ENCODE peak calls at places on chromosomes 11 and 22, in eight cellular contexts. V is CD8-positive, alpha-beta memory T cell; P is GM03348; F is stimulated activated effector memory CD8-positive, alpha-beta T cell treated with anti-CD3 and anti-CD28 coated beads, Interleukin-12 subunit alpha, Interleukin-12 subunit beta, amount 100 ng/mL, for 72 hours; K is Calu3; G is stimulated activated CD4-positive, alpha-beta T cell treated with anti-CD3 and anti-CD28 coated beads, Interleukin-2, amount 100 ng/mL, for 24 hours; N is brain microvascular endothelial cell; Q is fibroblast of the aortic adventitia. X is an unnamed sample.

GRCh38 chr22:40401532-40401931 is 31.1 kb downstream of the SGSM3 start:
- DNase-seq in N (no peak), K (no peak), Q (no peak), F (peak), V (peak), P (no peak), G (peak), X (no peak)

GRCh38 chr11:57900315-57900714 is 123.4 kb upstream of the OR9Q1 start:
- DNase-seq in F (no peak), K (peak), G (no peak), N (no peak), P (no peak), Q (no peak), V (no peak), X (no peak)

GRCh38 chr11:12280838-12281565 is 96.4 kb upstream of the PARVA start:
- DNase-seq in N (peak), Q (no peak), P (no peak), G (peak), V (no peak), F (no peak), K (no peak), X (no peak)

GRCh38 chr11:43833657-43834073 is 47.0 kb upstream of the ALKBH3 start:
- DNase-seq in P (no peak), K (no peak), V (no peak), Q (peak), N (peak), G (no peak), F (no peak), X (peak)

GRCh38 chr11:117160826-117161225 is 16.7 kb downstream of the PAFAH1B2 start:
- DNase-seq in K (no peak), F (no peak), P (no peak), Q (no peak), G (no peak), V (no peak), N (no peak), X (no peak)

GRCh38 chr11:22711880-22712279 is 45.5 kb downstream of the GAS2 start:
- DNase-seq in F (no peak), P (no peak), V (no peak), Q (no peak), G (no peak), N (no peak), K (peak), X (peak)

GRCh38 chr22:48143856-48144255 is 1381.4 kb downstream of the TBC1D22A start:
- DNase-seq in K (no peak), V (no peak), N (no peak), G (no peak), F (no peak), Q (no peak), P (no peak), X (no peak)

GRCh38 chr11:118918686-118919280 is 6.9 kb downstream of the BCL9L start:
- DNase-seq in Q (peak), P (no peak), N (no peak), F (no peak), G (no peak), V (no peak), K (no peak), X (no peak)

GRCh38 chr11:72825661-72826060 is 11.4 kb downstream of the ATG16L2 start:
- DNase-seq in K (no peak), N (no peak), P (no peak), G (no peak), F (no peak), V (no peak), Q (no peak), X (no peak)

GRCh38 chr11:914747-915493 is 4.3 kb upstream of the CHID1 start:
- DNase-seq in F (no peak), N (no peak), V (no peak), K (no peak), G (no peak), Q (no peak), P (no peak), X (no peak)

GRCh38 chr11:118634435-118635236 is 27.2 kb downstream of the PHLDB1 start:
- DNase-seq in F (no peak), N (no peak), Q (peak), P (peak), G (peak), V (no peak), K (peak), X (no peak)

GRCh38 chr11:30488304-30488998 is 97.7 kb downstream of the MPPED2 start:
- DNase-seq in V (no peak), P (no peak), N (peak), K (peak), Q (peak), G (no peak), F (no peak), X (peak)

GRCh38 chr11:115664313-115664712 is 160.1 kb upstream of the CADM1 start:
- DNase-seq in K (no peak), V (no peak), G (no peak), Q (no peak), N (no peak), F (no peak), P (no peak), X (no peak)

GRCh38 chr11:13135385-13136271 is 126.5 kb downstream of the RASSF10 start:
- DNase-seq in P (peak), G (no peak), Q (peak), N (peak), V (no peak), F (no peak), K (no peak), X (peak)

GRCh38 chr11:70398834-70399680 is 728 bp downstream of the CTTN start:
- DNase-seq in N (no peak), G (peak), Q (no peak), K (peak), P (peak), F (no peak), V (no peak), X (no peak)

GRCh38 chr22:31622980-31623379 is 39.0 kb downstream of the PISD start:
- DNase-seq in V (no peak), P (no peak), Q (no peak), N (no peak), F (no peak), K (no peak), G (no peak), X (no peak)

GRCh38 chr11:2797181-2797711 is 88.3 kb downstream of the CDKN1C start:
- DNase-seq in Q (no peak), K (no peak), P (no peak), N (no peak), G (no peak), F (no peak), V (no peak), X (peak)

GRCh38 chr11:60872952-60873524 is 5.7 kb downstream of the ZP1 start:
- DNase-seq in F (no peak), Q (peak), G (no peak), K (no peak), V (no peak), P (no peak), N (peak), X (no peak)

GRCh38 chr11:70763606-70764005 is 365.3 kb downstream of the CTTN start:
- DNase-seq in V (no peak), K (no peak), Q (peak), G (no peak), P (peak), F (no peak), N (no peak), X (no peak)

GRCh38 chr11:10747733-10748132 is 3.3 kb upstream of the CTR9 start:
- DNase-seq in K (no peak), V (no peak), G (no peak), N (no peak), P (no peak), F (no peak), Q (no peak), X (no peak)

GRCh38 chr11:75199412-75199955 is 41.1 kb upstream of the TPBGL start:
- DNase-seq in K (no peak), N (no peak), F (no peak), G (no peak), Q (no peak), V (no peak), P (no peak), X (peak)

GRCh38 chr11:43278302-43278956 is 33.4 kb upstream of the API5 start:
- DNase-seq in N (peak), G (no peak), V (no peak), P (no peak), F (no peak), K (no peak), Q (peak), X (peak)

GRCh38 chr11:43943931-43944751 is 1.7 kb downstream of the C11orf96 start:
- DNase-seq in Q (no peak), F (no peak), V (no peak), N (peak), K (peak), G (peak), P (peak), X (no peak)

GRCh38 chr22:45585437-45585755 is 82.7 kb downstream of the FBLN1 start:
- DNase-seq in V (no peak), K (no peak), Q (peak), F (no peak), G (no peak), P (peak), N (peak), X (no peak)

GRCh38 chr22:11629661-11630385 is 3898.2 kb upstream of the OR11H1 start:
- DNase-seq in P (peak), Q (no peak), K (no peak), G (no peak), N (no peak), V (no peak), F (no peak), X (no peak)

X was measured in SJCRH30.